ENCODE peak calls at places on chromosome 19, in six cellular contexts. One of them, this sample, is unnamed.

GRCh38 chr19:48506138-48506733 is 5.4 kb downstream of the LMTK3 start:
- DNase-seq in AG09309: peak
- DNase-seq in A549: peak
- DNase-seq in cardiac fibroblast: peak
- DNase-seq in fibroblast of mammary gland: peak
- DNase-seq in SK-N-SH: peak
- DNase-seq in this sample: no peak

GRCh38 chr19:1512671-1513491 is at the start of gene ADAMTSL5:
- DNase-seq in cardiac fibroblast: peak
- DNase-seq in SK-N-SH: peak
- DNase-seq in A549: peak
- DNase-seq in AG09309: no peak
- DNase-seq in fibroblast of mammary gland: peak
- DNase-seq in this sample: no peak

GRCh38 chr19:43798546-43799409 is 3.5 kb downstream of the LYPD5 start:
- DNase-seq in A549: peak
- DNase-seq in cardiac fibroblast: no peak
- DNase-seq in fibroblast of mammary gland: no peak
- DNase-seq in SK-N-SH: peak
- DNase-seq in AG09309: no peak
- DNase-seq in this sample: no peak

GRCh38 chr19:1929051-1929742 is 11.8 kb upstream of the CSNK1G2 start:
- DNase-seq in AG09309: no peak
- DNase-seq in fibroblast of mammary gland: peak
- DNase-seq in A549: peak
- DNase-seq in cardiac fibroblast: peak
- DNase-seq in SK-N-SH: peak
- DNase-seq in this sample: peak

GRCh38 chr19:1747285-1748114 is 5.8 kb upstream of the ONECUT3 start:
- DNase-seq in A549: peak
- DNase-seq in fibroblast of mammary gland: peak
- DNase-seq in SK-N-SH: no peak
- DNase-seq in cardiac fibroblast: peak
- DNase-seq in AG09309: peak
- DNase-seq in this sample: no peak

GRCh38 chr19:8557637-8558238 is 19.5 kb downstream of the MYO1F start:
- DNase-seq in cardiac fibroblast: no peak
- DNase-seq in SK-N-SH: no peak
- DNase-seq in AG09309: no peak
- DNase-seq in fibroblast of mammary gland: no peak
- DNase-seq in A549: no peak
- DNase-seq in this sample: no peak

GRCh38 chr19:58196911-58197616 is 14.2 kb downstream of the ZNF274 start:
- DNase-seq in A549: peak
- DNase-seq in AG09309: no peak
- DNase-seq in cardiac fibroblast: peak
- DNase-seq in SK-N-SH: no peak
- DNase-seq in fibroblast of mammary gland: peak
- DNase-seq in this sample: no peak

GRCh38 chr19:35266904-35267817 is 1.6 kb upstream of the USF2 start:
- DNase-seq in cardiac fibroblast: no peak
- DNase-seq in SK-N-SH: peak
- DNase-seq in fibroblast of mammary gland: peak
- DNase-seq in A549: peak
- DNase-seq in AG09309: no peak
- DNase-seq in this sample: no peak

GRCh38 chr19:13906525-13906904 is 514 bp downstream of the CC2D1A start:
- DNase-seq in fibroblast of mammary gland: no peak
- DNase-seq in SK-N-SH: peak
- DNase-seq in AG09309: no peak
- DNase-seq in A549: no peak
- DNase-seq in cardiac fibroblast: peak
- DNase-seq in this sample: no peak

GRCh38 chr19:359653-359925 is 15.0 kb upstream of the MIER2 start:
- DNase-seq in SK-N-SH: no peak
- DNase-seq in AG09309: no peak
- DNase-seq in A549: no peak
- DNase-seq in fibroblast of mammary gland: no peak
- DNase-seq in cardiac fibroblast: no peak
- DNase-seq in this sample: no peak

GRCh38 chr19:18198374-18198773 is 5.4 kb downstream of the MPV17L2 start:
- DNase-seq in cardiac fibroblast: no peak
- DNase-seq in fibroblast of mammary gland: no peak
- DNase-seq in SK-N-SH: no peak
- DNase-seq in A549: no peak
- DNase-seq in AG09309: no peak
- DNase-seq in this sample: no peak

GRCh38 chr19:45045671-45046353 is 7.0 kb downstream of the CLASRP start:
- DNase-seq in AG09309: no peak
- DNase-seq in A549: no peak
- DNase-seq in fibroblast of mammary gland: no peak
- DNase-seq in SK-N-SH: no peak
- DNase-seq in cardiac fibroblast: no peak
- DNase-seq in this sample: no peak

GRCh38 chr19:5339950-5340636 is 519 bp downstream of the PTPRS start:
- DNase-seq in cardiac fibroblast: no peak
- DNase-seq in AG09309: no peak
- DNase-seq in fibroblast of mammary gland: no peak
- DNase-seq in A549: no peak
- DNase-seq in SK-N-SH: peak
- DNase-seq in this sample: no peak

GRCh38 chr19:16899566-16900075 is 10.8 kb downstream of the F2RL3 start:
- DNase-seq in fibroblast of mammary gland: peak
- DNase-seq in cardiac fibroblast: peak
- DNase-seq in SK-N-SH: peak
- DNase-seq in AG09309: no peak
- DNase-seq in A549: peak
- DNase-seq in this sample: no peak

GRCh38 chr19:17337675-17338439 is 504 bp downstream of the GTPBP3 start:
- DNase-seq in cardiac fibroblast: peak
- DNase-seq in A549: no peak
- DNase-seq in AG09309: no peak
- DNase-seq in fibroblast of mammary gland: no peak
- DNase-seq in SK-N-SH: peak
- DNase-seq in this sample: no peak

GRCh38 chr19:45901432-45901903 is 945 bp downstream of the MYPOP start:
- DNase-seq in fibroblast of mammary gland: peak
- DNase-seq in AG09309: no peak
- DNase-seq in cardiac fibroblast: peak
- DNase-seq in A549: no peak
- DNase-seq in SK-N-SH: peak
- DNase-seq in this sample: peak

GRCh38 chr19:47663435-47663910 is 49.7 kb upstream of the EHD2 start:
- DNase-seq in AG09309: peak
- DNase-seq in A549: peak
- DNase-seq in SK-N-SH: no peak
- DNase-seq in cardiac fibroblast: peak
- DNase-seq in fibroblast of mammary gland: peak
- DNase-seq in this sample: no peak

GRCh38 chr19:46283771-46284170 is 13.1 kb upstream of the HIF3A start:
- DNase-seq in fibroblast of mammary gland: no peak
- DNase-seq in cardiac fibroblast: peak
- DNase-seq in SK-N-SH: no peak
- DNase-seq in A549: no peak
- DNase-seq in AG09309: no peak
- DNase-seq in this sample: no peak

GRCh38 chr19:40663712-40664692 is 26.4 kb downstream of the NUMBL start:
- DNase-seq in fibroblast of mammary gland: peak
- DNase-seq in A549: no peak
- DNase-seq in cardiac fibroblast: peak
- DNase-seq in AG09309: no peak
- DNase-seq in SK-N-SH: peak
- DNase-seq in this sample: no peak

GRCh38 chr19:31980851-31981250 is 364.6 kb upstream of the ZNF507 start:
- DNase-seq in cardiac fibroblast: no peak
- DNase-seq in A549: no peak
- DNase-seq in AG09309: no peak
- DNase-seq in SK-N-SH: no peak
- DNase-seq in fibroblast of mammary gland: no peak
- DNase-seq in this sample: no peak

GRCh38 chr19:40392123-40392522 is 2.1 kb upstream of the HIPK4 start:
- DNase-seq in fibroblast of mammary gland: no peak
- DNase-seq in AG09309: no peak
- DNase-seq in SK-N-SH: no peak
- DNase-seq in cardiac fibroblast: no peak
- DNase-seq in A549: no peak
- DNase-seq in this sample: no peak

GRCh38 chr19:15436012-15436825 is 13.5 kb downstream of the WIZ start:
- DNase-seq in cardiac fibroblast: no peak
- DNase-seq in SK-N-SH: no peak
- DNase-seq in A549: no peak
- DNase-seq in fibroblast of mammary gland: no peak
- DNase-seq in AG09309: no peak
- DNase-seq in this sample: no peak

GRCh38 chr19:7533925-7534480 is 1.5 kb upstream of the PNPLA6 start:
- DNase-seq in A549: peak
- DNase-seq in fibroblast of mammary gland: peak
- DNase-seq in AG09309: peak
- DNase-seq in SK-N-SH: peak
- DNase-seq in cardiac fibroblast: peak
- DNase-seq in this sample: peak

GRCh38 chr19:8023371-8023770 is 17.9 kb upstream of the ELAVL1 start:
- DNase-seq in A549: no peak
- DNase-seq in fibroblast of mammary gland: no peak
- DNase-seq in AG09309: no peak
- DNase-seq in SK-N-SH: no peak
- DNase-seq in cardiac fibroblast: no peak
- DNase-seq in this sample: no peak

DNA sequence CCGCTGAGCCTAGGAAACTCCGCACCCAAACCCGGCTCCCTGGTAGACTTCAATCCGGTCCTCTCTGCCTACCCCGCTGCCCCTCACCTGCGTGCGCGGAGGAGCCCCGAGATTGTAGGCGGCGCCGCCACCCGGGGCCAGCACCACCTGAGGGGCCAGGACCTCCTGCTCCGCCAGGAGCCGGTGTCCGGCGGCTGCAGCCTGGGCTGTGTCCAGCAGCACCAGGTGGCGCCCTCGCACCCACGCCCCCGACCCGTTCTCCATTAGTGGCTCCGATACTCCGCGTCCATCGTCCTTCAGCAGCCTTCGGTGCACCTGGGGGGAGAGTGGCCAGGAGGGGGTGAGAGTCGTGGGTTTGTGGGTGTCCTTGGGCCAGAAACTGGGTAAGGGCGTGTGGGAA is 18.5 kb downstream of the MAN2B1 start:
- DNase-seq in AG09309: no peak
- DNase-seq in cardiac fibroblast: no peak
- DNase-seq in fibroblast of mammary gland: no peak
- DNase-seq in SK-N-SH: peak
- DNase-seq in A549: no peak
- DNase-seq in this sample: no peak
- H3K4me3 ChIP-seq in AG09309: no peak
- H3K4me3 ChIP-seq in cardiac fibroblast: no peak
- H3K4me3 ChIP-seq in fibroblast of mammary gland: peak
- H3K4me3 ChIP-seq in SK-N-SH: peak
- H3K4me3 ChIP-seq in A549: no peak
- H3K4me3 ChIP-seq in this sample: peak

DNA sequence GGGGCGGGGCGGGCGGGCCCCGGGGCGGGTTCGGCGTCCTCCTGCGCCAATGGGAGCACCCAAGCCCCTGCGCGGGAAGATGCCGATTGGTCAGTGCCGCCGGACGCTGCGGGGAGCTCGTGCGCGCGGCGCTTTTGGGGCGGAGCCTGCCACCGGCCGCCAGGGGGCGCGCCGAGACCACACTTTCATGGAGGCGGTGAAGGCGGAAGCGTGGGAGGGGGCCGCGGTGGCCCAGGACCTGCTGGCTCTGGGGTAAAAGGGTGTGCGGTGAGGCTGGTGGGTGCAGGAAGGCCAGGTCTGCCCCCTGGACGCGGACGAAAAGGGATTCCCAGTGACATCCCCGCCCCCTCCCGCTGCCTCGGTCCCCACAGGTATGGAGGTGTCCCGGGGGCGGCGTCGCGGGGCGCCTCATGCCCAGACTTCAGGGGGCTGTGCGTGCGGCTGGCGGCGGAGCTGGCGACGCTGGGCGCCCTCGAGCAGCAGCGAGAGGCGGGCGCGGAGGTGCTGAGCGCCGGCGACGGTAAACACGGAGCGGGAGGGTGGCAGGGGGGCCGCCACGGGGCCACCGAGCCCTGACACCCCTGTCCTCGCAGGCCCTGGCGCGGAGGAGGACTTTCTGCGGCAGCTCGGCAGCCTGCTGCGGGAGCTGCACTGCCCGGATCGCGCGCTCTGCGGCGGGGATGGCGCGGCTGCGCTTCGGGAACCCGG is at the start of gene FAM98C:
- DNase-seq in SK-N-SH: peak
- DNase-seq in AG09309: peak
- DNase-seq in A549: peak
- DNase-seq in fibroblast of mammary gland: peak
- DNase-seq in cardiac fibroblast: peak
- DNase-seq in this sample: peak
- H3K4me3 ChIP-seq in SK-N-SH: peak
- H3K4me3 ChIP-seq in AG09309: peak
- H3K4me3 ChIP-seq in A549: peak
- H3K4me3 ChIP-seq in fibroblast of mammary gland: peak
- H3K4me3 ChIP-seq in cardiac fibroblast: peak
- H3K4me3 ChIP-seq in this sample: peak

DNA sequence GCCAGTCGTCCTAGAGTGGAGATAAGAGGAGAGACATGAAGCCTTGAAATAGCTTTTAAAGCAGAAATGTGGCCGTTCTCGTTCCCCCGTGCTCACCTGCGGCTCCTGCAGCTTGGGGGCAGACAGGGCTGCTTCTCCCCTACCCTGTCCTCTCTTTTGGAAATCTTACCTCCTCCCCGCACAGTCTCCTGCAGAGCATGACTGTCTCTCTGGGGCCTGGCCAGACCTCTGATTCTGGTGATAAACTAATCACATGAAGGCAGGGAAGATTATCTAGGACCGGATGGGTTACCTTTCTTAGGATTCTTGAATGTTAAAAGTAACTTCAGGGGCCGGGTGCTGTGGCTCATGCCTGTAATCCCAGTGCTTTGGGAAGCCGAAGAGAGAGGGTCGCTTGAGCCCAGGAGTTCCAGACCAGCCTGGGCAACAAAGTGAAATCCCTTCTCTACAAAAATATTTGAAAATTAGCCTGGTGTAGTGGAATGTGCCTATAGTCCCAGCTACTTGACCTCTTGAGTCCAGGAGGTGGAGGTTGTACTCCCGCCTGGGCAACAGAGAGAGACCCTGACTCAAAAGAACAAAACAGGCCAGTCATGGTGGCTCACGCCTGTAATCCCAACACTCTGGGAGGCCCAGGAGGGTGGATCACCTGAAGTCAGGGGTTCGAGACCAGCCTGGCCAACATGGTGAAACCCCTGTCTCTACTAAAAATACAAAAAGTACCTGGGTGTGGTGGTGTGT is 8.1 kb downstream of the CEBPA start:
- DNase-seq in fibroblast of mammary gland: no peak
- DNase-seq in A549: no peak
- DNase-seq in cardiac fibroblast: no peak
- DNase-seq in SK-N-SH: no peak
- DNase-seq in AG09309: no peak
- DNase-seq in this sample: no peak
- H3K4me3 ChIP-seq in fibroblast of mammary gland: no peak
- H3K4me3 ChIP-seq in A549: no peak
- H3K4me3 ChIP-seq in cardiac fibroblast: no peak
- H3K4me3 ChIP-seq in SK-N-SH: no peak
- H3K4me3 ChIP-seq in AG09309: no peak
- H3K4me3 ChIP-seq in this sample: no peak

GRCh38 chr19:55160128-55160985 is 2.8 kb upstream of the TNNI3 start:
- DNase-seq in cardiac fibroblast: peak
- DNase-seq in A549: peak
- DNase-seq in SK-N-SH: peak
- DNase-seq in fibroblast of mammary gland: peak
- DNase-seq in AG09309: peak
- DNase-seq in this sample: peak
- H3K4me3 ChIP-seq in cardiac fibroblast: no peak
- H3K4me3 ChIP-seq in A549: peak
- H3K4me3 ChIP-seq in SK-N-SH: peak
- H3K4me3 ChIP-seq in fibroblast of mammary gland: no peak
- H3K4me3 ChIP-seq in AG09309: no peak
- H3K4me3 ChIP-seq in this sample: no peak